ENCODE peak calls at places on chromosomes 4 and X, in five cellular contexts. One of them, this sample, is unnamed.

GRCh38 chrX:96405842-96406241 is 278.8 kb upstream of the DIAPH2 start:
- DNase-seq in T-cell: no peak
- DNase-seq in nephron progenitor cell: no peak
- DNase-seq in ovary: no peak
- DNase-seq in activated CD4-positive, alpha-beta T cell treated with anti-CD3 and anti-CD28 coated beads for 24 hours: no peak
- DNase-seq in this sample: no peak

GRCh38 chrX:153777261-153778090 is 3.4 kb upstream of the SRPK3 start:
- DNase-seq in T-cell: no peak
- DNase-seq in nephron progenitor cell: no peak
- DNase-seq in ovary: no peak
- DNase-seq in activated CD4-positive, alpha-beta T cell treated with anti-CD3 and anti-CD28 coated beads for 24 hours: no peak
- DNase-seq in this sample: no peak

GRCh38 chr4:124070688-124071484 is 641.6 kb downstream of the ANKRD50 start:
- DNase-seq in T-cell: no peak
- DNase-seq in nephron progenitor cell: no peak
- DNase-seq in ovary: no peak
- DNase-seq in activated CD4-positive, alpha-beta T cell treated with anti-CD3 and anti-CD28 coated beads for 24 hours: no peak
- DNase-seq in this sample: no peak

GRCh38 chrX:104347860-104348259 is 93.1 kb upstream of the ESX1 start:
- DNase-seq in T-cell: no peak
- DNase-seq in nephron progenitor cell: no peak
- DNase-seq in ovary: no peak
- DNase-seq in activated CD4-positive, alpha-beta T cell treated with anti-CD3 and anti-CD28 coated beads for 24 hours: no peak
- DNase-seq in this sample: no peak

GRCh38 chr4:184553891-184554290 is 79.5 kb upstream of the IRF2 start:
- DNase-seq in T-cell: no peak
- DNase-seq in nephron progenitor cell: no peak
- DNase-seq in ovary: no peak
- DNase-seq in activated CD4-positive, alpha-beta T cell treated with anti-CD3 and anti-CD28 coated beads for 24 hours: no peak
- DNase-seq in this sample: no peak

GRCh38 chr4:151045907-151046306 is 30.8 kb upstream of the LRBA start:
- DNase-seq in T-cell: no peak
- DNase-seq in nephron progenitor cell: no peak
- DNase-seq in ovary: no peak
- DNase-seq in activated CD4-positive, alpha-beta T cell treated with anti-CD3 and anti-CD28 coated beads for 24 hours: no peak
- DNase-seq in this sample: no peak

GRCh38 chrX:31420711-31421151 is 348.9 kb upstream of the FTHL17 start:
- DNase-seq in T-cell: no peak
- DNase-seq in nephron progenitor cell: no peak
- DNase-seq in ovary: no peak
- DNase-seq in activated CD4-positive, alpha-beta T cell treated with anti-CD3 and anti-CD28 coated beads for 24 hours: no peak
- DNase-seq in this sample: no peak

GRCh38 chrX:155768036-155768769 is 112.9 kb upstream of the VAMP7 start:
- DNase-seq in T-cell: no peak
- DNase-seq in nephron progenitor cell: no peak
- DNase-seq in ovary: no peak
- DNase-seq in activated CD4-positive, alpha-beta T cell treated with anti-CD3 and anti-CD28 coated beads for 24 hours: no peak
- DNase-seq in this sample: no peak

GRCh38 chr4:8573266-8573665 is 6.9 kb upstream of the GPR78 start:
- DNase-seq in T-cell: no peak
- DNase-seq in nephron progenitor cell: no peak
- DNase-seq in ovary: no peak
- DNase-seq in activated CD4-positive, alpha-beta T cell treated with anti-CD3 and anti-CD28 coated beads for 24 hours: no peak
- DNase-seq in this sample: no peak